ENCODE peak calls at places on chromosomes 16 and 17, in five cellular contexts. H, P, Y, S and Q are unnamed samples.
A peak's percentile ranks its signal among the peaks of the same experiment; 100 is the strongest.

GRCh38 chr17:5508855-5509254 is 22.5 kb downstream of the MIS12 start:
- DNase-seq in P (no peak), Y (no peak), S (no peak), H (no peak), Q (peak; percentile 89)

GRCh38 chr16:89489731-89490385 is 503 bp downstream of the ANKRD11 start:
- DNase-seq in Y (peak; percentile 54), S (no peak), H (no peak), P (no peak), Q (no peak)

GRCh38 chr17:77829871-77830799 is 128.4 kb upstream of the TNRC6C start:
- DNase-seq in H (no peak), S (no peak), Y (peak; percentile 47), P (no peak), Q (no peak)

GRCh38 chr16:54282923-54283734 is 3.5 kb downstream of the IRX3 start:
- DNase-seq in S (no peak), H (no peak), P (no peak), Y (no peak), Q (no peak)

GRCh38 chr16:51637744-51638100 is 486.7 kb upstream of the SALL1 start:
- DNase-seq in H (no peak), S (no peak), Y (peak; percentile 53), P (no peak), Q (no peak)

GRCh38 chr17:28385037-28385797 is 13.7 kb downstream of the SARM1 start:
- DNase-seq in S (no peak), H (no peak), P (peak; percentile 47), Y (no peak), Q (peak; percentile 72)

GRCh38 chr16:11914210-11914758 is 1.5 kb downstream of the GSPT1 start:
- DNase-seq in P (peak; percentile 37), Y (no peak), S (no peak), H (no peak), Q (no peak)

GRCh38 chr17:45372325-45372869 is 55.6 kb upstream of the MAP3K14 start:
- DNase-seq in P (no peak), H (no peak), S (no peak), Y (no peak), Q (no peak)

GRCh38 chr17:229945-230235 is 48.4 kb upstream of the DOC2B start:
- DNase-seq in P (no peak), H (no peak), Y (no peak), S (no peak), Q (no peak)

GRCh38 chr17:27878776-27879562 is 14.2 kb downstream of the LYRM9 start:
- DNase-seq in S (no peak), P (peak; percentile 76), H (no peak), Y (peak; percentile 30), Q (peak; percentile 10)

GRCh38 chr16:2042666-2043295 is 4.9 kb downstream of the NTHL1 start:
- DNase-seq in H (no peak), Y (no peak), S (no peak), P (no peak), Q (peak; percentile 16)

GRCh38 chr16:81902025-81902424 is 109.2 kb downstream of the SDR42E1 start:
- DNase-seq in S (no peak), Y (no peak), H (no peak), P (no peak), Q (no peak)

GRCh38 chr16:1785846-1786170 is 3.0 kb downstream of the NUBP2 start:
- DNase-seq in S (no peak), P (no peak), H (no peak), Y (no peak), Q (no peak)

GRCh38 chr16:29678691-29679267 is at the start of gene QPRT:
- DNase-seq in Y (peak; percentile 91), P (peak; percentile 23), H (peak; percentile 72), S (no peak), Q (peak; percentile 62)

GRCh38 chr16:49340466-49340865 is 33.1 kb upstream of the C16orf78 start:
- DNase-seq in P (no peak), S (no peak), Y (no peak), H (no peak), Q (no peak)

GRCh38 chr16:10981697-10982216 is 37.4 kb downstream of the CLEC16A start:
- DNase-seq in S (no peak), P (peak; percentile 69), H (no peak), Y (peak; percentile 53), Q (peak; percentile 29)

GRCh38 chr17:56601613-56602012 is 8.1 kb downstream of the NOG start:
- DNase-seq in S (no peak), Y (no peak), H (no peak), P (no peak), Q (no peak)

GRCh38 chr16:75112281-75113045 is 4.1 kb downstream of the LDHD start:
- DNase-seq in S (no peak), P (no peak), Y (no peak), H (no peak), Q (no peak)

GRCh38 chr16:3645504-3646347 is 8.8 kb upstream of the DNASE1 start:
- DNase-seq in P (no peak), H (no peak), S (no peak), Y (no peak), Q (peak; percentile 30)

GRCh38 chr17:10879110-10879509 is 41.2 kb upstream of the PIRT start:
- DNase-seq in S (no peak), Y (peak; percentile 9), H (no peak), P (peak; percentile 4), Q (no peak)

GRCh38 chr16:11248133-11248532 is 7.9 kb downstream of the SOCS1 start:
- DNase-seq in S (no peak), Y (no peak), H (no peak), P (no peak), Q (no peak)

GRCh38 chr17:66570353-66571195 is 264.3 kb upstream of the CACNG5 start:
- DNase-seq in P (no peak), S (no peak), Y (no peak), H (no peak), Q (no peak)

GRCh38 chr17:13600475-13601316 is 1.0 kb downstream of the HS3ST3A1 start:
- DNase-seq in S (no peak), Y (peak; percentile 46), H (no peak), P (no peak), Q (no peak)

GRCh38 chr16:12186774-12187335 is 210.3 kb downstream of the SNX29 start:
- DNase-seq in Y (no peak), S (no peak), H (no peak), P (no peak), Q (no peak)

GRCh38 chr16:57426356-57426755 is 20.8 kb downstream of the CIAPIN1 start:
- DNase-seq in P (no peak), S (no peak), H (no peak), Y (no peak), Q (no peak)

GRCh38 chr17:40157972-40158371 is 17.6 kb downstream of the CASC3 start:
- DNase-seq in Y (no peak), H (no peak), S (no peak), P (no peak), Q (no peak)

GRCh38 chr17:60679287-60679686 is 1.6 kb downstream of the BCAS3 start:
- DNase-seq in H (no peak), P (no peak), Y (no peak), S (no peak), Q (no peak)

GRCh38 chr17:732788-733720 is 658 bp downstream of the TLCD3A start:
- DNase-seq in H (no peak), Y (peak; percentile 82), P (peak; percentile 84), S (no peak), Q (peak; percentile 56)

GRCh38 chr17:54979657-54980056 is 11.1 kb downstream of the STXBP4 start:
- DNase-seq in S (no peak), P (no peak), Y (no peak), H (no peak), Q (no peak)

GRCh38 chr17:70137451-70138230 is 31.7 kb upstream of the KCNJ2 start:
- DNase-seq in Y (no peak), S (no peak), H (no peak), P (peak; percentile 60), Q (no peak)

GRCh38 chr16:83925095-83925905 is 26.4 kb downstream of the MLYCD start:
- DNase-seq in H (no peak), S (no peak), P (no peak), Y (peak; percentile 9), Q (no peak)

GRCh38 chr16:69905171-69905555 is 46.0 kb upstream of the CLEC18A start:
- DNase-seq in H (no peak), P (no peak), Y (no peak), S (no peak), Q (no peak)

GRCh38 chr16:85583491-85584181 is 29.5 kb upstream of the GSE1 start:
- DNase-seq in P (peak; percentile 66), H (no peak), Y (peak; percentile 69), S (no peak), Q (peak; percentile 94)

GRCh38 chr17:4444782-4445473 is 11.2 kb downstream of the SPNS3 start:
- DNase-seq in Y (peak; percentile 79), H (no peak), S (no peak), P (no peak), Q (no peak)

GRCh38 chr16:1706386-1707192 is 594 bp downstream of the MAPK8IP3 start:
- DNase-seq in S (no peak), Y (peak; percentile 74), H (no peak), P (peak; percentile 72), Q (peak; percentile 67)

GRCh38 chr16:69691980-69692911 is 34.1 kb downstream of the NQO1 start:
- DNase-seq in S (no peak), H (no peak), Y (no peak), P (peak; percentile 12), Q (no peak)

GRCh38 chr17:48163809-48164208 is 56.2 kb downstream of the SNX11 start:
- DNase-seq in H (no peak), P (no peak), S (no peak), Y (no peak), Q (no peak)